ENCODE peak calls at places on chromosomes 3 and 15, in six cellular contexts. N is neuronal stem cell, T is NCI-H2029, E is nephron progenitor cell, W is activated gamma-delta T cell treated with Interleukin-2 at 50 U/mL for 16 hours, D is esophagus squamous epithelium. X is an unnamed sample.

GRCh38 chr3:73449774-73450173 is 175.0 kb downstream of the PDZRN3 start:
- DNase-seq in N (no peak), T (no peak), E (no peak), W (no peak), D (no peak), X (no peak)

GRCh38 chr15:95326689-95327525 is 1003.6 kb upstream of the NR2F2 start:
- DNase-seq in N (no peak), T (peak), E (peak), W (no peak), D (no peak), X (peak)

GRCh38 chr3:138068579-138069174 is 46.7 kb downstream of the DZIP1L start:
- DNase-seq in N (peak), T (peak), E (peak), W (peak), D (peak), X (peak)

GRCh38 chr15:63019539-63020109 is 22.9 kb upstream of the TPM1 start:
- DNase-seq in N (no peak), T (peak), E (peak), W (no peak), D (no peak), X (peak)

GRCh38 chr3:173911446-173911845 is 513.9 kb downstream of the NLGN1 start:
- DNase-seq in N (no peak), T (no peak), E (no peak), W (no peak), D (no peak), X (no peak)

GRCh38 chr3:150135321-150135721 is 164.6 kb upstream of the PFN2 start:
- DNase-seq in N (no peak), T (no peak), E (no peak), W (no peak), D (no peak), X (no peak)

GRCh38 chr3:123634149-123635051 is 49.5 kb upstream of the HACD2 start:
- DNase-seq in N (no peak), T (no peak), E (peak), W (no peak), D (no peak), X (no peak)

GRCh38 chr15:74808073-74808839 is 4.4 kb upstream of the LMAN1L start:
- DNase-seq in N (no peak), T (peak), E (no peak), W (no peak), D (no peak), X (no peak)

GRCh38 chr15:60326343-60326742 is 71.4 kb downstream of the ANXA2 start:
- DNase-seq in N (no peak), T (no peak), E (no peak), W (no peak), D (no peak), X (no peak)

GRCh38 chr3:64594129-64594528 is 93.7 kb downstream of the ADAMTS9 start:
- DNase-seq in N (no peak), T (no peak), E (no peak), W (no peak), D (no peak), X (peak)

GRCh38 chr3:55728461-55729100 is 241.5 kb upstream of the WNT5A start:
- DNase-seq in N (no peak), T (no peak), E (no peak), W (no peak), D (no peak), X (no peak)

GRCh38 chr3:191980443-191980842 is 519.5 kb downstream of the PYDC2 start:
- DNase-seq in N (no peak), T (no peak), E (no peak), W (no peak), D (no peak), X (no peak)

GRCh38 chr15:83063555-83063954 is 3.5 kb downstream of the BTBD1 start:
- DNase-seq in N (no peak), T (no peak), E (no peak), W (no peak), D (no peak), X (no peak)

GRCh38 chr15:45157974-45158373 is 28.2 kb downstream of the DUOX1 start:
- DNase-seq in N (peak), T (no peak), E (no peak), W (no peak), D (no peak), X (peak)

GRCh38 chr15:70275461-70276138 is 177.9 kb upstream of the TLE3 start:
- DNase-seq in N (no peak), T (no peak), E (no peak), W (no peak), D (no peak), X (no peak)

GRCh38 chr15:55588070-55588817 is at the start of gene PYGO1:
- DNase-seq in N (peak), T (no peak), E (peak), W (peak), D (no peak), X (peak)

GRCh38 chr3:184133840-184134745 is 1.1 kb upstream of the EIF2B5 start:
- DNase-seq in N (peak), T (peak), E (peak), W (peak), D (peak), X (peak)

X was measured in cardiac muscle cell.